ENCODE peak calls at places on chromosomes 11 and 22, in four cellular contexts. One of them, this sample, is unnamed.

GRCh38 chr11:14541180-14541579 is 21.0 kb upstream of the PSMA1 start:
- DNase-seq in right atrium auricular region: peak
- DNase-seq in adrenal gland: peak
- DNase-seq in head of caudate nucleus: no peak
- DNase-seq in this sample: peak

GRCh38 chr11:67289651-67290479 is 762 bp downstream of the ANKRD13D start:
- DNase-seq in head of caudate nucleus: no peak
- DNase-seq in right atrium auricular region: no peak
- DNase-seq in adrenal gland: peak
- DNase-seq in this sample: no peak

GRCh38 chr11:66106786-66107599 is 36.9 kb downstream of the PACS1 start:
- DNase-seq in adrenal gland: no peak
- DNase-seq in head of caudate nucleus: no peak
- DNase-seq in right atrium auricular region: no peak
- DNase-seq in this sample: peak

GRCh38 chr11:1131033-1131911 is 26.5 kb upstream of the MUC5AC start:
- DNase-seq in head of caudate nucleus: no peak
- DNase-seq in adrenal gland: peak
- DNase-seq in right atrium auricular region: no peak
- DNase-seq in this sample: no peak

GRCh38 chr11:128678017-128678416 is 15.9 kb upstream of the FLI1 start:
- DNase-seq in head of caudate nucleus: no peak
- DNase-seq in adrenal gland: no peak
- DNase-seq in right atrium auricular region: no peak
- DNase-seq in this sample: no peak

GRCh38 chr22:47437636-47438035 is 675.2 kb downstream of the TBC1D22A start:
- DNase-seq in right atrium auricular region: peak
- DNase-seq in adrenal gland: no peak
- DNase-seq in head of caudate nucleus: no peak
- DNase-seq in this sample: no peak

GRCh38 chr11:43987384-43988039 is 45.1 kb downstream of the C11orf96 start:
- DNase-seq in adrenal gland: peak
- DNase-seq in head of caudate nucleus: no peak
- DNase-seq in right atrium auricular region: peak
- DNase-seq in this sample: no peak

GRCh38 chr11:73359930-73360742 is 16.1 kb upstream of the RELT start:
- DNase-seq in right atrium auricular region: no peak
- DNase-seq in adrenal gland: no peak
- DNase-seq in head of caudate nucleus: no peak
- DNase-seq in this sample: peak

GRCh38 chr22:37358917-37359316 is 68.4 kb downstream of the ELFN2 start:
- DNase-seq in right atrium auricular region: no peak
- DNase-seq in adrenal gland: no peak
- DNase-seq in head of caudate nucleus: no peak
- DNase-seq in this sample: no peak